ENCODE peak calls at places on chromosomes 11 and 22, in four cellular contexts. C, R, G and J are unnamed samples.

GRCh38 chr11:2791521-2792375 is 92.0 kb upstream of the KCNQ1OT1 start:
- DNase-seq in R (no peak), G (peak; percentile 50), C (peak; percentile 50), J (no peak)

GRCh38 chr11:111602865-111603632 is 800 bp downstream of the SIK2 start:
- DNase-seq in G (no peak), R (peak; percentile 57), C (no peak), J (peak; percentile 63)

GRCh38 chr11:102138677-102139076 is 28.4 kb downstream of the YAP1 start:
- DNase-seq in C (no peak), R (no peak), G (no peak), J (peak; percentile 94)

GRCh38 chr22:24091551-24092420 is 80.7 kb downstream of the CABIN1 start:
- DNase-seq in C (no peak), R (no peak), G (no peak), J (no peak)

GRCh38 chr22:16965083-16965482 is 42.9 kb downstream of the GAB4 start:
- DNase-seq in C (no peak), R (no peak), G (no peak), J (no peak)

GRCh38 chr11:19821412-19821875 is 108.8 kb downstream of the NAV2 start:
- DNase-seq in R (no peak), C (peak; percentile 37), G (no peak), J (no peak)

GRCh38 chr11:130964393-130964792 is 48.1 kb upstream of the SNX19 start:
- DNase-seq in C (no peak), G (no peak), R (no peak), J (no peak)

GRCh38 chr11:75011357-75011756 is 22.6 kb downstream of the NEU3 start:
- DNase-seq in G (no peak), R (no peak), C (no peak), J (no peak)

GRCh38 chr11:7072401-7073028 is 16.3 kb upstream of the RBMXL2 start:
- DNase-seq in R (no peak), C (no peak), G (no peak), J (no peak)

GRCh38 chr11:132848336-132848735 is 684.0 kb downstream of the OPCML start:
- DNase-seq in C (no peak), G (no peak), R (no peak), J (no peak)

GRCh38 chr11:2732261-2732939 is 32.6 kb upstream of the KCNQ1OT1 start:
- DNase-seq in R (no peak), G (peak; percentile 30), C (no peak), J (no peak)

GRCh38 chr11:94814238-94814976 is 46.3 kb downstream of the AMOTL1 start:
- DNase-seq in C (no peak), R (no peak), G (no peak), J (peak; percentile 53)

GRCh38 chr11:114256898-114257286 is 39.3 kb upstream of the NNMT start:
- DNase-seq in G (peak; percentile 80), C (no peak), R (no peak), J (no peak)

GRCh38 chr11:87254582-87254981 is 216.8 kb downstream of the TMEM135 start:
- DNase-seq in G (no peak), R (no peak), C (no peak), J (no peak)

GRCh38 chr11:116703421-116703820 is 69.4 kb downstream of the BUD13 start:
- DNase-seq in C (no peak), G (no peak), R (no peak), J (peak; percentile 7)

GRCh38 chr11:68950268-68950667 is 30.5 kb downstream of the MRGPRD start:
- DNase-seq in R (peak; percentile 48), G (peak; percentile 28), C (no peak), J (peak; percentile 26)

GRCh38 chr11:41989800-41990380 is 530.4 kb upstream of the LRRC4C start:
- DNase-seq in C (no peak), R (no peak), G (no peak), J (no peak)

GRCh38 chr11:110469101-110469500 is 39.4 kb downstream of the FDX1 start:
- DNase-seq in R (no peak), G (no peak), C (no peak), J (peak; percentile 32)

GRCh38 chr11:124310746-124311145 is 3.0 kb downstream of the OR8D1 start:
- DNase-seq in C (no peak), R (no peak), G (no peak), J (peak; percentile 6)

GRCh38 chr11:1289211-1289935 is 20.1 kb downstream of the TOLLIP start:
- DNase-seq in C (no peak), G (peak; percentile 42), R (no peak), J (no peak)

GRCh38 chr11:67371549-67372231 is 1.7 kb downstream of the CLCF1 start:
- DNase-seq in G (no peak), C (no peak), R (peak; percentile 82), J (peak; percentile 51)

GRCh38 chr11:44760917-44761545 is 34.3 kb downstream of the TSPAN18 start:
- DNase-seq in R (no peak), G (no peak), C (no peak), J (peak; percentile 94)

GRCh38 chr11:2151500-2152257 is 9.3 kb downstream of the INS start:
- DNase-seq in C (peak; percentile 86), R (peak; percentile 81), G (peak; percentile 89), J (peak; percentile 78)

GRCh38 chr22:38756631-38757463 is 1.0 kb upstream of the SUN2 start:
- DNase-seq in C (peak; percentile 42), R (peak; percentile 54), G (peak; percentile 57), J (no peak)

GRCh38 chr11:109422755-109423113 is 744 bp downstream of the C11orf87 start:
- DNase-seq in G (peak; percentile 46), C (peak; percentile 11), R (no peak), J (no peak)

GRCh38 chr11:108224366-108224765 is 1.5 kb downstream of the ATM start:
- DNase-seq in R (no peak), C (no peak), G (no peak), J (no peak)

GRCh38 chr11:60924906-60925684 is 835 bp downstream of the TMEM132A start:
- DNase-seq in R (no peak), C (no peak), G (no peak), J (no peak)

GRCh38 chr11:21894492-21894891 is 298.4 kb upstream of the ANO5 start:
- DNase-seq in G (no peak), R (no peak), C (no peak), J (no peak)

GRCh38 chr11:67276821-67277230 is 10.6 kb downstream of the GRK2 start:
- DNase-seq in C (peak; percentile 34), G (peak; percentile 72), R (peak; percentile 98), J (peak; percentile 52)

GRCh38 chr11:86508604-86509471 is 134.2 kb downstream of the CCDC81 start:
- DNase-seq in G (no peak), C (no peak), R (no peak), J (no peak)

GRCh38 chr11:4085575-4085974 is 9.0 kb upstream of the RRM1 start:
- DNase-seq in R (no peak), G (no peak), C (no peak), J (no peak)

GRCh38 chr11:19988598-19988997 is 171.7 kb downstream of the DBX1 start:
- DNase-seq in R (no peak), G (peak; percentile 76), C (no peak), J (peak; percentile 43)

GRCh38 chr11:128610765-128611617 is 23.6 kb upstream of the ETS1 start:
- DNase-seq in G (no peak), C (no peak), R (no peak), J (no peak)

GRCh38 chr22:35403356-35403755 is 3.4 kb downstream of the MCM5 start:
- DNase-seq in G (no peak), C (no peak), R (no peak), J (no peak)

GRCh38 chr22:35399678-35400334 is at the start of gene MCM5:
- DNase-seq in G (peak; percentile 99), C (peak; percentile 96), R (peak; percentile 98), J (peak; percentile 97)

GRCh38 chr22:35404176-35404575 is 4.2 kb downstream of the MCM5 start:
- DNase-seq in G (no peak), C (no peak), R (no peak), J (no peak)

GRCh38 chr22:35400335-35400680 is 368 bp downstream of the MCM5 start:
- DNase-seq in R (no peak), G (no peak), C (no peak), J (no peak)

GRCh38 chr22:35401863-35402262 is 1.9 kb downstream of the MCM5 start:
- DNase-seq in C (no peak), R (no peak), G (no peak), J (no peak)
- H3K4me3 ChIP-seq in C (no peak overlapping the region), R (peak overlapping the region; percentile 82), G (no peak overlapping the region), J (no peak overlapping the region)

GRCh38 chr11:71428861-71429435 is 19.2 kb downstream of the DHCR7 start:
- DNase-seq in C (no peak), G (no peak), R (no peak), J (no peak)

GRCh38 chr11:71423181-71423790 is 24.9 kb downstream of the DHCR7 start:
- DNase-seq in G (no peak), C (no peak), R (no peak), J (no peak)

GRCh38 chr11:71426413-71426812 is 21.8 kb downstream of the DHCR7 start:
- DNase-seq in C (no peak), R (no peak), G (no peak), J (no peak)

GRCh38 chr11:71425851-71426250 is 22.3 kb downstream of the DHCR7 start:
- DNase-seq in C (no peak), R (no peak), G (no peak), J (no peak)

GRCh38 chr11:71425409-71425808 is 22.8 kb downstream of the DHCR7 start:
- DNase-seq in R (no peak), G (no peak), C (no peak), J (no peak)
- TF ChIP-seq CTCF in R (no peak), G (no peak), C (no peak), J (no peak)

GRCh38 chr11:96307748-96308133 is 35.3 kb downstream of the MAML2 start:
- DNase-seq in G (no peak), C (no peak), R (peak; percentile 25), J (peak; percentile 89)
- H3K4me3 ChIP-seq in G (peak overlapping the region; percentile 41), C (no peak overlapping the region), R (no peak overlapping the region), J (peak overlapping the region; percentile 46)

DNA sequence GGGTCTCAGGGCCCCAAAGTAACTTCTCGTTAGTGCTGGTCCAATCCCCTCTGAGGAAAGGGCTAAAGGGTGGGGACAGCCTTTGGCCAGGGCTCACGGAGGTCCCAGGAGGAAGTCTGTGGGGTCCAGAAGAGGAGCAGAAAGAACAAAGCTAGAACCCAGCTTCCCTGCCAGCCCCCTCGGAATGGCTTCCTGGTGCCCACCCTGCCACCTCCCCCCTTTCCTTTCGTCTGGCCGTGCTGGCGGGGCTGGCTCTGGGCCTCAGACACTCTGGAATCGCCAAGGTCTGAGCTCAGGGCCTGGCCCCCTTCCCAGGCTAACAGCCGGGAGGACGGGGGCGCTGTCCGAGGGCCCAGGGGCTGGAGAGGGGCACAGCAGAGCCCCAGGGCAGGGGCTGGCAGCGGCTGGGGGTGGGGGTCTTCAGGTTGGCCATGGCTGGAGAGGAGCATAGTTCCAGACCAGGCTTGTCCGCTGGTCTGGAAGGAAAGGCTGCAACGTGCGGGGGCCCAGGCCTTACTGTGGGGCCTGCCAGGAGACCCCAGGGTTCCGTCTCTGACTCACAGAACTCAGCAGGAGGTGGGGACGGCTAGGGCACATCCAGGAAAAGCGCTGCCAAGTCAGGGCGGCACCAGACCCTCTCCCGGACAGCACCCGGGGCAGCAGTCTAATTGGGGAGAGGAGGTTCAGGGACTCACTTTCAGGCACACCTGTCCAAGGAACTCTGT is 788 bp upstream of the LTBP3 start:
- DNase-seq in C (peak; percentile 85), R (no peak), G (peak; percentile 88), J (peak; percentile 32)
- TF ChIP-seq CTCF in C (no peak), R (no peak), G (peak; percentile 11), J (no peak)